ENCODE peak calls at places on chromosomes 7 and 10, in four cellular contexts. One of them, this sample, is unnamed.

GRCh38 chr7:27897441-27897847 is 157.5 kb downstream of the TAX1BP1 start:
- DNase-seq in amniotic epithelial cell: peak
- DNase-seq in stimulated activated CD8-positive, alpha-beta memory T cell treated with anti-CD3 and anti-CD28 coated beads, Interleukin-7, amount 100 ng/mL, for 4 hours: no peak
- DNase-seq in NCI-H2081: no peak
- DNase-seq in this sample: no peak

GRCh38 chr7:94512735-94513564 is 3.3 kb downstream of the CASD1 start:
- DNase-seq in amniotic epithelial cell: no peak
- DNase-seq in NCI-H2081: peak
- DNase-seq in stimulated activated CD8-positive, alpha-beta memory T cell treated with anti-CD3 and anti-CD28 coated beads, Interleukin-7, amount 100 ng/mL, for 4 hours: no peak
- DNase-seq in this sample: no peak

GRCh38 chr10:48931188-48931587 is 8.5 kb downstream of the LRRC18 start:
- DNase-seq in stimulated activated CD8-positive, alpha-beta memory T cell treated with anti-CD3 and anti-CD28 coated beads, Interleukin-7, amount 100 ng/mL, for 4 hours: no peak
- DNase-seq in amniotic epithelial cell: no peak
- DNase-seq in NCI-H2081: no peak
- DNase-seq in this sample: no peak

GRCh38 chr10:31620236-31621151 is 301.5 kb downstream of the ZEB1 start:
- DNase-seq in NCI-H2081: no peak
- DNase-seq in amniotic epithelial cell: peak
- DNase-seq in stimulated activated CD8-positive, alpha-beta memory T cell treated with anti-CD3 and anti-CD28 coated beads, Interleukin-7, amount 100 ng/mL, for 4 hours: no peak
- DNase-seq in this sample: peak

GRCh38 chr10:49781247-49781646 is 19.1 kb upstream of the OGDHL start:
- DNase-seq in amniotic epithelial cell: no peak
- DNase-seq in NCI-H2081: no peak
- DNase-seq in stimulated activated CD8-positive, alpha-beta memory T cell treated with anti-CD3 and anti-CD28 coated beads, Interleukin-7, amount 100 ng/mL, for 4 hours: no peak
- DNase-seq in this sample: peak

GRCh38 chr10:14889318-14889717 is 10.7 kb downstream of the SUV39H2 start:
- DNase-seq in amniotic epithelial cell: peak
- DNase-seq in NCI-H2081: no peak
- DNase-seq in stimulated activated CD8-positive, alpha-beta memory T cell treated with anti-CD3 and anti-CD28 coated beads, Interleukin-7, amount 100 ng/mL, for 4 hours: no peak
- DNase-seq in this sample: peak

GRCh38 chr7:3922175-3922635 is 621.2 kb downstream of the SDK1 start:
- DNase-seq in NCI-H2081: peak
- DNase-seq in amniotic epithelial cell: peak
- DNase-seq in stimulated activated CD8-positive, alpha-beta memory T cell treated with anti-CD3 and anti-CD28 coated beads, Interleukin-7, amount 100 ng/mL, for 4 hours: no peak
- DNase-seq in this sample: peak

GRCh38 chr10:6247041-6247712 is 44.4 kb downstream of the PFKFB3 start:
- DNase-seq in stimulated activated CD8-positive, alpha-beta memory T cell treated with anti-CD3 and anti-CD28 coated beads, Interleukin-7, amount 100 ng/mL, for 4 hours: no peak
- DNase-seq in NCI-H2081: no peak
- DNase-seq in amniotic epithelial cell: no peak
- DNase-seq in this sample: no peak

GRCh38 chr10:7260412-7260900 is 150.4 kb downstream of the SFMBT2 start:
- DNase-seq in NCI-H2081: peak
- DNase-seq in stimulated activated CD8-positive, alpha-beta memory T cell treated with anti-CD3 and anti-CD28 coated beads, Interleukin-7, amount 100 ng/mL, for 4 hours: no peak
- DNase-seq in amniotic epithelial cell: peak
- DNase-seq in this sample: peak

GRCh38 chr7:95199779-95200558 is 124.4 kb downstream of the PON1 start:
- DNase-seq in NCI-H2081: peak
- DNase-seq in stimulated activated CD8-positive, alpha-beta memory T cell treated with anti-CD3 and anti-CD28 coated beads, Interleukin-7, amount 100 ng/mL, for 4 hours: no peak
- DNase-seq in amniotic epithelial cell: peak
- DNase-seq in this sample: peak

GRCh38 chr7:152674860-152675760 is 831 bp downstream of the XRCC2 start:
- DNase-seq in NCI-H2081: peak
- DNase-seq in stimulated activated CD8-positive, alpha-beta memory T cell treated with anti-CD3 and anti-CD28 coated beads, Interleukin-7, amount 100 ng/mL, for 4 hours: no peak
- DNase-seq in amniotic epithelial cell: peak
- DNase-seq in this sample: peak

GRCh38 chr7:45435846-45436245 is 138.3 kb upstream of the ADCY1 start:
- DNase-seq in stimulated activated CD8-positive, alpha-beta memory T cell treated with anti-CD3 and anti-CD28 coated beads, Interleukin-7, amount 100 ng/mL, for 4 hours: no peak
- DNase-seq in amniotic epithelial cell: peak
- DNase-seq in NCI-H2081: no peak
- DNase-seq in this sample: peak

GRCh38 chr7:108246227-108246837 is 116.2 kb upstream of the LAMB4 start:
- DNase-seq in amniotic epithelial cell: peak
- DNase-seq in NCI-H2081: no peak
- DNase-seq in stimulated activated CD8-positive, alpha-beta memory T cell treated with anti-CD3 and anti-CD28 coated beads, Interleukin-7, amount 100 ng/mL, for 4 hours: no peak
- DNase-seq in this sample: peak

GRCh38 chr10:90222372-90222771 is 521.0 kb downstream of the KIF20B start:
- DNase-seq in NCI-H2081: no peak
- DNase-seq in stimulated activated CD8-positive, alpha-beta memory T cell treated with anti-CD3 and anti-CD28 coated beads, Interleukin-7, amount 100 ng/mL, for 4 hours: no peak
- DNase-seq in amniotic epithelial cell: peak
- DNase-seq in this sample: peak

GRCh38 chr7:156778201-156778600 is 114.8 kb downstream of the LMBR1 start:
- DNase-seq in amniotic epithelial cell: no peak
- DNase-seq in NCI-H2081: no peak
- DNase-seq in stimulated activated CD8-positive, alpha-beta memory T cell treated with anti-CD3 and anti-CD28 coated beads, Interleukin-7, amount 100 ng/mL, for 4 hours: no peak
- DNase-seq in this sample: no peak

GRCh38 chr10:25725917-25726716 is 207.9 kb upstream of the MYO3A start:
- DNase-seq in amniotic epithelial cell: peak
- DNase-seq in stimulated activated CD8-positive, alpha-beta memory T cell treated with anti-CD3 and anti-CD28 coated beads, Interleukin-7, amount 100 ng/mL, for 4 hours: no peak
- DNase-seq in NCI-H2081: peak
- DNase-seq in this sample: peak

GRCh38 chr7:100567751-100568175 is 5.9 kb downstream of the SAP25 start:
- DNase-seq in stimulated activated CD8-positive, alpha-beta memory T cell treated with anti-CD3 and anti-CD28 coated beads, Interleukin-7, amount 100 ng/mL, for 4 hours: no peak
- DNase-seq in NCI-H2081: no peak
- DNase-seq in amniotic epithelial cell: no peak
- DNase-seq in this sample: no peak

GRCh38 chr7:34544621-34545020 is 113.4 kb upstream of the NPSR1 start:
- DNase-seq in NCI-H2081: no peak
- DNase-seq in stimulated activated CD8-positive, alpha-beta memory T cell treated with anti-CD3 and anti-CD28 coated beads, Interleukin-7, amount 100 ng/mL, for 4 hours: no peak
- DNase-seq in amniotic epithelial cell: no peak
- DNase-seq in this sample: no peak

GRCh38 chr10:108112218-108112617 is 947.7 kb upstream of the SORCS1 start:
- DNase-seq in NCI-H2081: no peak
- DNase-seq in amniotic epithelial cell: peak
- DNase-seq in stimulated activated CD8-positive, alpha-beta memory T cell treated with anti-CD3 and anti-CD28 coated beads, Interleukin-7, amount 100 ng/mL, for 4 hours: no peak
- DNase-seq in this sample: peak

GRCh38 chr7:148911626-148912025 is 27.5 kb upstream of the EZH2 start:
- DNase-seq in amniotic epithelial cell: no peak
- DNase-seq in stimulated activated CD8-positive, alpha-beta memory T cell treated with anti-CD3 and anti-CD28 coated beads, Interleukin-7, amount 100 ng/mL, for 4 hours: no peak
- DNase-seq in NCI-H2081: no peak
- DNase-seq in this sample: no peak

GRCh38 chr10:28089467-28089866 is 90.6 kb upstream of the ODAD2 start:
- DNase-seq in NCI-H2081: no peak
- DNase-seq in amniotic epithelial cell: peak
- DNase-seq in stimulated activated CD8-positive, alpha-beta memory T cell treated with anti-CD3 and anti-CD28 coated beads, Interleukin-7, amount 100 ng/mL, for 4 hours: no peak
- DNase-seq in this sample: peak

GRCh38 chr10:68212721-68213352 is 19.1 kb downstream of the ATOH7 start:
- DNase-seq in amniotic epithelial cell: peak
- DNase-seq in NCI-H2081: no peak
- DNase-seq in stimulated activated CD8-positive, alpha-beta memory T cell treated with anti-CD3 and anti-CD28 coated beads, Interleukin-7, amount 100 ng/mL, for 4 hours: no peak
- DNase-seq in this sample: peak

GRCh38 chr7:101502466-101503098 is 126.5 kb downstream of the MYL10 start:
- DNase-seq in amniotic epithelial cell: no peak
- DNase-seq in NCI-H2081: no peak
- DNase-seq in stimulated activated CD8-positive, alpha-beta memory T cell treated with anti-CD3 and anti-CD28 coated beads, Interleukin-7, amount 100 ng/mL, for 4 hours: no peak
- DNase-seq in this sample: no peak